ENCODE peak calls at places on chromosome 5, in eight cellular contexts. J is GM13977, K is Calu3, E is cardiac muscle cell, R is nephron progenitor cell, W is NB4, C is GM12865, X is ascending aorta. M is an unnamed sample.

GRCh38 chr5:96489518-96489917 is 56.5 kb upstream of the PCSK1 start:
- DNase-seq in J (no peak), K (no peak), E (no peak), R (no peak), W (no peak), C (no peak), X (no peak), M (no peak)

GRCh38 chr5:31412324-31412723 is 119.6 kb downstream of the DROSHA start:
- DNase-seq in J (no peak), K (no peak), E (peak), R (no peak), W (no peak), C (no peak), X (no peak), M (peak)

GRCh38 chr5:66241136-66241825 is 97.2 kb downstream of the SREK1 start:
- DNase-seq in J (no peak), K (no peak), E (no peak), R (no peak), W (no peak), C (no peak), X (no peak), M (no peak)

GRCh38 chr5:131515348-131515747 is 119.7 kb downstream of the RAPGEF6 start:
- DNase-seq in J (no peak), K (no peak), E (no peak), R (no peak), W (no peak), C (no peak), X (no peak), M (no peak)

GRCh38 chr5:54520940-54521339 is 3.4 kb downstream of the SNX18 start:
- DNase-seq in J (no peak), K (no peak), E (peak), R (no peak), W (no peak), C (no peak), X (no peak), M (no peak)

GRCh38 chr5:154860765-154861164 is 2.3 kb downstream of the CNOT8 start:
- DNase-seq in J (no peak), K (no peak), E (no peak), R (no peak), W (peak), C (peak), X (no peak), M (no peak)

GRCh38 chr5:102628449-102629175 is 126.5 kb upstream of the PAM start:
- DNase-seq in J (no peak), K (no peak), E (no peak), R (no peak), W (peak), C (no peak), X (no peak), M (peak)

GRCh38 chr5:154479160-154479943 is 1.3 kb upstream of the HAND1 start:
- DNase-seq in J (peak), K (no peak), E (no peak), R (no peak), W (no peak), C (no peak), X (no peak), M (no peak)

GRCh38 chr5:158658439-158659230 is 441.1 kb downstream of the EBF1 start:
- DNase-seq in J (no peak), K (no peak), E (no peak), R (no peak), W (no peak), C (no peak), X (no peak), M (no peak)

GRCh38 chr5:175321927-175322532 is 122.0 kb downstream of the DRD1 start:
- DNase-seq in J (peak), K (no peak), E (peak), R (peak), W (peak), C (peak), X (no peak), M (no peak)

GRCh38 chr5:158120760-158121159 is 261.8 kb upstream of the CLINT1 start:
- DNase-seq in J (no peak), K (no peak), E (peak), R (no peak), W (no peak), C (no peak), X (no peak), M (no peak)

GRCh38 chr5:160064979-160065619 is 54.2 kb downstream of the PWWP2A start:
- DNase-seq in J (no peak), K (peak), E (no peak), R (peak), W (no peak), C (no peak), X (no peak), M (no peak)

GRCh38 chr5:126536874-126537273 is 58.1 kb downstream of the ALDH7A1 start:
- DNase-seq in J (no peak), K (no peak), E (no peak), R (no peak), W (no peak), C (no peak), X (no peak), M (no peak)
- TF ChIP-seq CTCF in J (no peak), K (no peak), E (no peak), R (no peak), W (no peak), C (no peak), X (no peak), M (peak)

GRCh38 chr5:99019254-99019653 is 90.4 kb upstream of the CHD1 start:
- DNase-seq in J (no peak), K (no peak), E (peak), R (no peak), W (no peak), C (no peak), X (no peak), M (no peak)
- TF ChIP-seq CTCF in J (no peak), K (no peak), E (no peak), R (no peak), W (no peak), C (no peak), X (no peak), M (no peak)

GRCh38 chr5:144703776-144704175 is 533.1 kb downstream of the KCTD16 start:
- DNase-seq in J (no peak), K (no peak), E (no peak), R (no peak), W (no peak), C (no peak), X (no peak), M (no peak)

GRCh38 chr5:144698454-144698853 is 527.8 kb downstream of the KCTD16 start:
- DNase-seq in J (no peak), K (no peak), E (no peak), R (no peak), W (no peak), C (no peak), X (no peak), M (peak)

GRCh38 chr5:144691936-144692335 is 521.3 kb downstream of the KCTD16 start:
- DNase-seq in J (no peak), K (no peak), E (no peak), R (no peak), W (no peak), C (no peak), X (no peak), M (no peak)

DNA sequence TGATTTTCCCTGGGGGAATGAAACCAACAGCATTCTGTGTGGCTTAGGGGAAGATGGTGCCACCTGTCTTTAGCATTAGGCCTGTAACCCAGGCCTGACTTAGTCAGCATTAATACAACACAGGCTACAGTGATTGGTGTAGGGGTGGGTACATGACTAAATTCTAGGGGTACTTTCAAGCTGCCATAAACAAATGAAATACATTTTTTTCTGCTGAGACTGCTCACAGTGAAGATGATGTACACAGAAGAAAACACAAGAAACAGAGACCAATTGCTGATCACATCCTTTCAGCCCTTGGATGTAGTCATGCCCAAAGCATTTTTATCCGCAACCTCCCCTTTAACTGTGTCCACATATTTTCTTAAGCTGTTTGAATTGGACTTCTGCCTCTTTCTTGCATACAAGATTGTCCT is 527.2 kb downstream of the KCTD16 start:
- DNase-seq in J (no peak), K (no peak), E (peak), R (no peak), W (no peak), C (no peak), X (no peak), M (peak)
- TF ChIP-seq CTCF in J (no peak), K (no peak), E (no peak), R (no peak), W (no peak), C (no peak), X (no peak), M (peak)

DNA sequence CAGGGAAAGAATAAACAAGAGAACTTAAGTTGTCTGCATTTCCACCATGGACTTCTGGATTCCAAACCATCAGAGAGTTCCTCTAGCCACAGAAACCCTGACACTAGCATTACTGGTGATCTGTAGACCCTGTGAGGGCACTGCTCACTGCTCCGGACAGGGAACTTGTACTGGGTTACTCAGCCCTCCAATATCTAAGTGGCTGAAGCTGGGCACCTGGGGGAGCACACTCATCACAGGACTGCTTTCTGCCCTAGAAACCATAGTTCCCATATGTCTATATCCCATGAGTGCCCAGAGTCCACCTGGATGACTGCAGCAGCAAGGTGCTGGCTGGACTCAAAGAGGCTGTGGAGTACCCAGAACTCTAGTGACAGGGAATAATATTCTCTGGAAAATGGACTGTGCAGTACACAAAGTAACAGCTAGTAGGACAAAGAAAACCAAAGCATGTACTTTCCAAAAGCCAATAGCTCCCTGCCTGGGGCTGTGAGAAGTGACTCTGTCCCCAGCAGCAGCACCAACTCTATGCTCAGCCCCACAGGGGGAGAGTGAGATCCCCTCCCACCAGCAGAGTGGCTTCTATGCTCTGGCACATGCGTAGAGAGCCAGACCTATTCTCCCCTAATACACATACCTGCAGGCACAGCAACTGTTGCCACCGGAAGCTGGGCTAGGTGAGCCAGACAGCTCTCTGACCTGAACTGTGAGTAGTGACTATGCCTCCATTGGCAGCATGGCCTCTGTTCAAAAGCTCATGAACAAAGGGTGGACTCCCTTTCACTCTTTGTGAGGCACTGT is 472.9 kb upstream of the FTMT start:
- DNase-seq in J (no peak), K (no peak), E (no peak), R (no peak), W (no peak), C (peak), X (no peak), M (no peak)
- TF ChIP-seq CTCF in J (no peak), K (no peak), E (no peak), R (no peak), W (no peak), C (no peak), X (no peak), M (no peak)

GRCh38 chr5:71923755-71924154 is 183.5 kb upstream of the MAP1B start:
- DNase-seq in J (no peak), K (no peak), E (no peak), R (no peak), W (no peak), C (no peak), X (no peak), M (no peak)

GRCh38 chr5:71925608-71926091 is 181.6 kb upstream of the MAP1B start:
- DNase-seq in J (no peak), K (no peak), E (peak), R (no peak), W (no peak), C (no peak), X (no peak), M (no peak)

GRCh38 chr5:71924980-71925379 is 182.3 kb upstream of the MAP1B start:
- DNase-seq in J (no peak), K (no peak), E (peak), R (no peak), W (no peak), C (no peak), X (no peak), M (no peak)

GRCh38 chr5:71924325-71924724 is 182.9 kb upstream of the MAP1B start:
- DNase-seq in J (no peak), K (no peak), E (peak), R (no peak), W (no peak), C (no peak), X (no peak), M (no peak)

DNA sequence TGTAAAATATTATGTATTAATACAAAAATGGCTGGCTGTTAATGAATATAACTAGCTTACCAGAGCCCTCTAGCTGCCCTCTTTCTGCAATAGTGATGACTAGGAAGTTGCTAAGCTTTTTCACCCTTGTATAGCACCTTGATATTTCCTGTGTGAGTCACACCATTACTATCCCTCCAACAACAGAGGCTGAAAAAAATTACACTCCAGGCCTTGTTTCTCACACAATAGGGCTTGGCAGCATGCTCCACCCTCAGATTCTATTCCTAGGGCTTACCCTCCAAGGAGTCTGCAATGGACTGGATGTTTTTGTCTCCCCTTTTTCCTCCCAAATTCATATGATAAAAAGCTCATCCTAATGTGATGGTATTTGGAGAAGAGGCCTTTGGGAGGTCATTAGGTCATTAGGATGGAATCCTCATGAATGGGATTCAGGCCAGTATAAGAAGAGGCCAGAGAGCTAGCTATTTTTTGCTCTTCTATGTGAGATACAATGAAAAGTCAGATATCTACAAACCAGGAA is 184.6 kb upstream of the MAP1B start:
- DNase-seq in J (no peak), K (peak), E (peak), R (no peak), W (no peak), C (peak), X (no peak), M (peak)
- TF ChIP-seq CTCF in J (no peak), K (no peak), E (no peak), R (no peak), W (no peak), C (no peak), X (no peak), M (no peak)

GRCh38 chr5:141825836-141826560 is 52.2 kb downstream of the PCDH1 start:
- DNase-seq in J (peak), K (no peak), E (no peak), R (no peak), W (peak), C (peak), X (no peak), M (no peak)
- TF ChIP-seq CTCF in J (peak), K (peak), E (peak), R (peak), W (peak), C (peak), X (no peak), M (peak)